ENCODE peak calls at places on chromosome 5, in seven cellular contexts. Z, K, P, X, C, I and H are unnamed samples.

GRCh38 chr5:36880761-36881160 is 4.2 kb downstream of the NIPBL start:
- DNase-seq in Z (no peak), K (no peak), P (no peak), X (no peak), C (no peak), I (no peak), H (no peak)

GRCh38 chr5:113043491-113043931 is 66.9 kb downstream of the DCP2 start:
- DNase-seq in Z (no peak), K (no peak), P (peak), X (peak), C (no peak), I (no peak), H (no peak)

GRCh38 chr5:125582358-125582757 is 835.9 kb upstream of the ZNF608 start:
- DNase-seq in Z (no peak), K (no peak), P (no peak), X (no peak), C (no peak), I (no peak), H (no peak)

GRCh38 chr5:59579101-59579885 is 314.2 kb downstream of the PDE4D start:
- DNase-seq in Z (no peak), K (no peak), P (no peak), X (no peak), C (no peak), I (no peak), H (no peak)

GRCh38 chr5:72427488-72428437 is 79.4 kb downstream of the ZNF366 start:
- DNase-seq in Z (no peak), K (no peak), P (no peak), X (no peak), C (no peak), I (no peak), H (no peak)

GRCh38 chr5:107359916-107360234 is 310.9 kb downstream of the EFNA5 start:
- DNase-seq in Z (no peak), K (no peak), P (no peak), X (no peak), C (no peak), I (no peak), H (no peak)

GRCh38 chr5:53983568-53984465 is 326.6 kb downstream of the ARL15 start:
- DNase-seq in Z (no peak), K (no peak), P (no peak), X (no peak), C (no peak), I (no peak), H (no peak)

GRCh38 chr5:131230406-131230805 is 33.4 kb upstream of the CDC42SE2 start:
- DNase-seq in Z (no peak), K (no peak), P (no peak), X (no peak), C (no peak), I (no peak), H (no peak)

GRCh38 chr5:36708996-36709395 is 102.6 kb downstream of the SLC1A3 start:
- DNase-seq in Z (no peak), K (no peak), P (no peak), X (no peak), C (no peak), I (no peak), H (no peak)

GRCh38 chr5:172417983-172418630 is 36.2 kb downstream of the SH3PXD2B start:
- DNase-seq in Z (no peak), K (no peak), P (no peak), X (no peak), C (no peak), I (no peak), H (no peak)

GRCh38 chr5:10875201-10875768 is 114.3 kb upstream of the DAP start:
- DNase-seq in Z (no peak), K (no peak), P (no peak), X (no peak), C (no peak), I (no peak), H (no peak)

GRCh38 chr5:12592228-12592627 is 688.0 kb upstream of the CTNND2 start:
- DNase-seq in Z (no peak), K (no peak), P (no peak), X (no peak), C (no peak), I (no peak), H (no peak)

GRCh38 chr5:134992148-134992547 is 24.4 kb downstream of the CATSPER3 start:
- DNase-seq in Z (no peak), K (no peak), P (no peak), X (no peak), C (no peak), I (no peak), H (no peak)

GRCh38 chr5:133723126-133723525 is 110.8 kb upstream of the FSTL4 start:
- DNase-seq in Z (no peak), K (no peak), P (no peak), X (no peak), C (no peak), I (no peak), H (no peak)

GRCh38 chr5:54719384-54720306 is 202.1 kb downstream of the SNX18 start:
- DNase-seq in Z (no peak), K (no peak), P (no peak), X (no peak), C (no peak), I (no peak), H (no peak)

GRCh38 chr5:54135042-54135441 is 175.3 kb downstream of the ARL15 start:
- DNase-seq in Z (no peak), K (no peak), P (no peak), X (no peak), C (no peak), I (no peak), H (no peak)

GRCh38 chr5:93054424-93055165 is 526.4 kb downstream of the NR2F1-AS1 start:
- DNase-seq in Z (no peak), K (peak), P (no peak), X (no peak), C (no peak), I (no peak), H (no peak)

GRCh38 chr5:428754-429452 is 14.1 kb upstream of the EXOC3 start:
- DNase-seq in Z (no peak), K (no peak), P (peak), X (peak), C (no peak), I (no peak), H (no peak)

GRCh38 chr5:116395178-116395577 is 179.4 kb downstream of the SEMA6A start:
- DNase-seq in Z (peak), K (no peak), P (no peak), X (no peak), C (peak), I (no peak), H (no peak)

GRCh38 chr5:19233573-19233972 is 754.4 kb downstream of the CDH18 start:
- DNase-seq in Z (no peak), K (no peak), P (no peak), X (no peak), C (no peak), I (no peak), H (no peak)

GRCh38 chr5:142830241-142831018 is 60.3 kb downstream of the ARHGAP26 start:
- DNase-seq in Z (no peak), K (no peak), P (no peak), X (no peak), C (no peak), I (no peak), H (no peak)

GRCh38 chr5:68378204-68378830 is 162.8 kb downstream of the PIK3R1 start:
- DNase-seq in Z (no peak), K (no peak), P (no peak), X (no peak), C (no peak), I (no peak), H (no peak)

GRCh38 chr5:127280494-127281220 is 9.9 kb upstream of the MEGF10 start:
- DNase-seq in Z (peak), K (no peak), P (no peak), X (no peak), C (peak), I (no peak), H (no peak)

GRCh38 chr5:35815089-35815936 is 41.4 kb upstream of the IL7R start:
- DNase-seq in Z (no peak), K (no peak), P (no peak), X (peak), C (peak), I (no peak), H (no peak)

GRCh38 chr5:60185230-60186104 is 291.9 kb upstream of the PDE4D start:
- DNase-seq in Z (no peak), K (no peak), P (no peak), X (no peak), C (no peak), I (no peak), H (peak)

GRCh38 chr5:59833448-59833847 is 60.1 kb downstream of the PDE4D start:
- DNase-seq in Z (no peak), K (no peak), P (no peak), X (no peak), C (no peak), I (no peak), H (no peak)

GRCh38 chr5:176700239-176700847 is 53.1 kb downstream of the TSPAN17 start:
- DNase-seq in Z (peak), K (no peak), P (no peak), X (peak), C (peak), I (no peak), H (no peak)

GRCh38 chr5:6195711-6196358 is 182.5 kb downstream of the MED10 start:
- DNase-seq in Z (no peak), K (no peak), P (no peak), X (no peak), C (no peak), I (no peak), H (no peak)